ENCODE peak calls at places on chromosomes 2 and 18, in five cellular contexts. Q is GM23248, I is GM23338, V is PC-3, F is MM.1S. D is an unnamed sample. For H3F3A, the result is how much of the 10 kb centered on the place peaks cover.

GRCh38 chr18:57497372-57498294 is 62.5 kb downstream of the ONECUT2 start:
- DNase-seq in Q (peak), I (no peak), V (peak), F (no peak), D (no peak)

GRCh38 chr2:220949476-220949875 is 622.6 kb downstream of the EPHA4 start:
- DNase-seq in Q (no peak), I (peak), V (no peak), F (no peak), D (no peak)

GRCh38 chr2:107775791-107776190 is 50.9 kb upstream of the RGPD4 start:
- DNase-seq in Q (no peak), I (no peak), V (peak), F (no peak), D (no peak)

GRCh38 chr2:5587726-5588125 is 104.5 kb upstream of the SOX11 start:
- DNase-seq in Q (no peak), I (no peak), V (no peak), F (no peak), D (no peak)

GRCh38 chr2:215793747-215794595 is 219.4 kb downstream of the MREG start:
- DNase-seq in Q (peak), I (no peak), V (peak), F (no peak), D (no peak)

GRCh38 chr18:474416-474815 is 26.1 kb downstream of the COLEC12 start:
- DNase-seq in Q (no peak), I (peak), V (no peak), F (no peak), D (no peak)

GRCh38 chr2:237913193-237913917 is 53.5 kb upstream of the UBE2F start:
- DNase-seq in Q (no peak), I (no peak), V (no peak), F (no peak), D (no peak)

GRCh38 chr2:98806266-98806697 is 75.3 kb upstream of the MGAT4A start:
- DNase-seq in Q (peak), I (no peak), V (peak), F (no peak), D (no peak)

GRCh38 chr2:98459776-98460175 is 15.1 kb downstream of the INPP4A start:
- DNase-seq in Q (no peak), I (no peak), V (peak), F (peak), D (no peak)

GRCh38 chr18:23851470-23852002 is 162.3 kb downstream of the LAMA3 start:
- DNase-seq in Q (no peak), I (no peak), V (no peak), F (no peak), D (no peak)

GRCh38 chr2:177645241-177645640 is 252.7 kb downstream of the AGPS start:
- DNase-seq in Q (no peak), I (no peak), V (no peak), F (no peak), D (no peak)

GRCh38 chr2:23601301-23601965 is 216.5 kb downstream of the KLHL29 start:
- DNase-seq in Q (no peak), I (no peak), V (no peak), F (no peak), D (no peak)

GRCh38 chr2:3007135-3007534 is 370.5 kb downstream of the EIPR1 start:
- DNase-seq in Q (no peak), I (no peak), V (no peak), F (no peak), D (no peak)

GRCh38 chr2:19886261-19886660 is 15.5 kb downstream of the TTC32 start:
- DNase-seq in Q (peak), I (no peak), V (no peak), F (no peak), D (no peak)

GRCh38 chr2:161415467-161416293 is 417 bp upstream of the TBR1 start:
- DNase-seq in Q (no peak), I (peak), V (no peak), F (no peak), D (no peak)

GRCh38 chr2:148201075-148202004 is 180.4 kb downstream of the MBD5 start:
- DNase-seq in Q (peak), I (peak), V (peak), F (peak), D (peak)

GRCh38 chr2:15142069-15142689 is 419.0 kb downstream of the NBAS start:
- DNase-seq in Q (no peak), I (no peak), V (peak), F (peak), D (no peak)

GRCh38 chr2:166651080-166651675 is 157.1 kb upstream of the SCN7A start:
- DNase-seq in Q (no peak), I (no peak), V (peak), F (no peak), D (no peak)

GRCh38 chr2:101501443-101501842 is 26.5 kb upstream of the RFX8 start:
- DNase-seq in Q (peak), I (no peak), V (peak), F (no peak), D (no peak)

GRCh38 chr2:1672738-1673137 is 71.6 kb downstream of the PXDN start:
- DNase-seq in Q (no peak), I (no peak), V (no peak), F (peak), D (no peak)

GRCh38 chr2:95389256-95390119 is 13.0 kb upstream of the FAHD2A start:
- DNase-seq in Q (peak), I (peak), V (peak), F (peak), D (peak)

GRCh38 chr18:68445668-68446426 is 269.1 kb downstream of the TMX3 start:
- DNase-seq in Q (no peak), I (no peak), V (no peak), F (peak), D (no peak)

GRCh38 chr2:191797937-191798873 is 48.7 kb downstream of the CAVIN2 start:
- DNase-seq in Q (no peak), I (no peak), V (no peak), F (no peak), D (no peak)

GRCh38 chr2:222470802-222471468 is 46.6 kb downstream of the SGPP2 start:
- DNase-seq in Q (no peak), I (peak), V (no peak), F (no peak), D (no peak)

GRCh38 chr2:212193803-212194202 is 344.8 kb downstream of the ERBB4 start:
- DNase-seq in Q (no peak), I (no peak), V (no peak), F (no peak), D (no peak)
- TF ChIP-seq EZH2phosphoT487 in Q (no peak), I (no peak), V (no peak), F (no peak), D (no peak)

DNA sequence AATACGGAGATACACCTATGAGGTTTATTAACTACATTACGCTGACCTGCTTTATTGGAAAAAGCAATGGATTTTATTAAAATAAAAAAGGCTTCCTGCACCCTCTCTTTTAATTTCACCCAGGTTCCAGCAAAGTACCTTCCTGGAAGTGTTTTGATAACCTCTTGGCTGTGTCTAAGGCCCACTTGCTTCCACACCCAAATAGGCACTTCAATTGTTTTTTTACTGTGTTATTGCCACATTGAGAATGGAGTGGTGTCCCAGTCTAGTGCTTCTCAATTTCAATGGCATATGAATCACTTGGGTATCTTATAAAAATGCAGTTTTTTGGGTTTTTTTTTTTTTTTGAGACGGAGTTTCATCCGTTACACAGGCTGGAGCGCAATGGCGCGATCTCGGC is 47.6 kb downstream of the SF3B1 start:
- DNase-seq in Q (no peak), I (no peak), V (no peak), F (no peak), D (no peak)
- TF ChIP-seq EZH2 in Q (no peak), I (no peak), V (no peak), F (no peak), D (no peak)

DNA sequence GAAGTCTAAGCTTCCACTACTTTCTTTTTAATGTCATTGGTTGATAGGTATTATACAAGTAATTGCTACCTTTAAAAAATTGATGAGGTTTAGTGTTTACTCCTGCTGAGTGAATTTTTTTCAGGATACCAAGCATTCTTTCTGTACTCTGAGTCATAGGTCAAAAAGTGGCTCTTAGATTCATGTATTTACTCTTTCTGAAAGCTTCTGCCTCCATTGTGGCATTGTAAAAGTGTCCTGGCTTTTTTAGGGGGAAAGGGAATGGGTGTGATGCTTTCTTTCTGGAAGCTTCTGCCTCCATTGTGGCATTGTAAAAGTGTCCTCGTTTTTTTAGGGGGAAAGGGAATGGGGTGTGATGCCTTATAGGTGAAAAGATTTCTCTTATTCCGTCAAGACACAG is 286.5 kb downstream of the LPIN1 start:
- DNase-seq in Q (peak), I (no peak), V (peak), F (no peak), D (no peak)
- H3F3A ChIP-seq in Q (under half), I (under half), V (under half), F (under half), D (under half)

DNA sequence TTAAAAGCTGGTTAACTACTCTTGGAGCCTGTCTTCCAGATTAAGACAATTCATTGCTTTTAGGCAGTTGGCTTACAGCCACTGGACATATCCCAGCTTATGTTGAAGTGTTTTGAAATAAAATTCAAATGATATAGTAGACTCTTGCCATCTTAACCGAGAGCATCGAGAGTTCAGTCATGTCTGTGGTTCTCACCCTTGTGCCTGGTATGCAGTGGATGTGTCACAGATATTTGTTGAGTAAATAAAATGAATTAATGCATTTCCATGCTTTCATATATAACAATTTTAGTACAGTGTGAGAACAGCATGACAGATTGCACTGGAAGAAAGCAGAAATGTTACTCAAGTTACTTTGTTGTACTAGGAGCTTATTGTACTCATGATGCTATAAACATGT is 158.2 kb downstream of the TANC1 start:
- DNase-seq in Q (peak), I (no peak), V (peak), F (no peak), D (no peak)
- TF ChIP-seq EZH2phosphoT487 in Q (peak), I (no peak), V (no peak), F (no peak), D (no peak)